ENCODE peak calls at places on chromosomes 12 and 14, in six cellular contexts. G, K, E, I, O and J are unnamed samples.

GRCh38 chr14:94458096-94458495 is 5.5 kb upstream of the SERPINA11 start:
- DNase-seq in K (no peak), O (no peak), E (no peak), G (no peak), I (no peak), J (no peak)

GRCh38 chr12:124391340-124392261 is 96.7 kb downstream of the RFLNA start:
- DNase-seq in E (peak), O (peak), K (no peak), I (no peak), G (no peak), J (no peak)

GRCh38 chr12:132324173-132324572 is 5.2 kb downstream of the GALNT9 start:
- DNase-seq in O (no peak), G (no peak), K (no peak), I (no peak), E (no peak), J (no peak)

GRCh38 chr14:93246534-93246933 is 39.5 kb downstream of the UBR7 start:
- DNase-seq in G (no peak), E (no peak), O (no peak), K (no peak), I (no peak), J (no peak)

GRCh38 chr14:95660550-95661515 is 25.4 kb upstream of the TCL1B start:
- DNase-seq in G (no peak), I (no peak), K (no peak), E (no peak), O (no peak), J (no peak)

GRCh38 chr14:105223770-105224544 is 24.4 kb upstream of the BTBD6 start:
- DNase-seq in E (no peak), G (no peak), I (no peak), O (no peak), K (no peak), J (no peak)

GRCh38 chr12:51262758-51263177 is 7.4 kb downstream of the SMAGP start:
- DNase-seq in E (peak), I (no peak), O (peak), K (peak), G (no peak), J (no peak)

GRCh38 chr12:85872497-85873091 is 1.5 kb upstream of the NTS start:
- DNase-seq in I (peak), G (peak), K (peak), O (no peak), E (peak), J (peak)

GRCh38 chr14:22871962-22872832 is 657 bp downstream of the LRP10 start:
- DNase-seq in I (peak), G (peak), O (peak), K (peak), E (peak), J (peak)

GRCh38 chr12:87469295-87469694 is 559.9 kb downstream of the C12orf50 start:
- DNase-seq in K (peak), I (no peak), E (no peak), O (no peak), G (no peak), J (peak)

GRCh38 chr12:103672401-103673119 is 85.5 kb downstream of the STAB2 start:
- DNase-seq in G (no peak), I (no peak), O (no peak), K (no peak), E (no peak), J (no peak)

GRCh38 chr12:130557201-130557600 is 158.9 kb downstream of the RIMBP2 start:
- DNase-seq in K (no peak), G (no peak), O (no peak), I (no peak), E (no peak), J (no peak)